ENCODE peak calls at places on chromosome 15, in eight cellular contexts. C is HepG2, U is Panc1, Z is HCT116, V is K562, S is GM23338, P is upper lobe of left lung, Y is GM12878. T is an unnamed sample.

GRCh38 chr15:50145451-50145872 is 26.4 kb upstream of the ATP8B4 start:
- ATAC-seq in V (peak; percentile 87), C (peak; percentile 89), Y (peak; percentile 75), U (peak; percentile 89), P (peak; percentile 66), S (peak; percentile 90), Z (peak; percentile 81), T (peak; percentile 83)

GRCh38 chr15:63805993-63806980 is 27.5 kb downstream of the HERC1 start:
- ATAC-seq in U (no peak), Z (no peak), P (no peak), Y (peak; percentile 14), V (peak; percentile 95), C (no peak), S (no peak), T (no peak)

GRCh38 chr15:90762109-90762508 is 45.0 kb downstream of the BLM start:
- ATAC-seq in Y (no peak), V (no peak), U (no peak), S (peak; percentile 67), P (peak; percentile 94), C (no peak), Z (no peak), T (peak; percentile 77)

GRCh38 chr15:101542306-101543025 is 53.0 kb upstream of the PCSK6 start:
- ATAC-seq in U (peak; percentile 19), Y (no peak), S (no peak), Z (no peak), V (peak; percentile 24), P (peak; percentile 74), C (peak; percentile 4), T (no peak)

GRCh38 chr15:69562564-69562963 is 109.9 kb downstream of the RPLP1 start:
- ATAC-seq in U (no peak), S (no peak), C (peak; percentile 78), Z (no peak), V (peak; percentile 45), Y (no peak), P (no peak), T (no peak)

GRCh38 chr15:60788514-60789091 is 309.7 kb upstream of the ICE2 start:
- ATAC-seq in S (peak; percentile 23), U (no peak), Y (no peak), P (no peak), C (no peak), Z (no peak), V (no peak), T (no peak)

GRCh38 chr15:60110909-60111308 is 106.8 kb downstream of the FOXB1 start:
- ATAC-seq in S (no peak), V (no peak), P (no peak), Z (no peak), U (no peak), Y (peak; percentile 41), C (no peak), T (no peak)

GRCh38 chr15:30992465-30992864 is 1.0 kb upstream of the MTMR10 start:
- ATAC-seq in Z (peak; percentile 26), V (no peak), Y (no peak), S (peak; percentile 16), C (peak; percentile 9), P (no peak), U (no peak), T (no peak)

GRCh38 chr15:28989896-28990295 is 104.1 kb downstream of the APBA2 start:
- ATAC-seq in U (no peak), C (no peak), Y (no peak), Z (no peak), V (no peak), P (no peak), S (no peak), T (no peak)

GRCh38 chr15:76196286-76196948 is 114.9 kb downstream of the ETFA start:
- ATAC-seq in P (no peak), S (peak; percentile 16), C (peak; percentile 78), Z (peak; percentile 71), Y (peak; percentile 21), V (peak; percentile 74), U (no peak), T (peak; percentile 83)

GRCh38 chr15:49832421-49832980 is 211.7 kb downstream of the DTWD1 start:
- ATAC-seq in P (no peak), C (peak; percentile 100), U (peak; percentile 69), S (peak; percentile 100), V (peak; percentile 89), Z (peak; percentile 94), Y (peak; percentile 55), T (no peak)

GRCh38 chr15:39053480-39053879 is 488.9 kb upstream of the RASGRP1 start:
- ATAC-seq in Y (no peak), U (no peak), C (no peak), V (no peak), P (no peak), Z (no peak), S (no peak), T (no peak)

GRCh38 chr15:88658972-88659931 is 20.4 kb downstream of the ISG20 start:
- ATAC-seq in P (no peak), U (no peak), V (no peak), C (no peak), S (no peak), Z (peak; percentile 71), Y (no peak), T (peak; percentile 20)

GRCh38 chr15:70146771-70147170 is 49.1 kb upstream of the TLE3 start:
- ATAC-seq in S (no peak), C (no peak), U (no peak), P (no peak), Z (no peak), Y (no peak), V (no peak), T (no peak)

GRCh38 chr15:43253431-43254403 is 13.0 kb downstream of the TGM5 start:
- ATAC-seq in V (no peak), S (no peak), U (no peak), C (peak; percentile 44), P (no peak), Y (peak; percentile 72), Z (no peak), T (no peak)

GRCh38 chr15:39466428-39466827 is 114.5 kb upstream of the THBS1 start:
- ATAC-seq in S (peak; percentile 66), U (no peak), Y (no peak), V (peak; percentile 53), C (no peak), Z (no peak), P (peak; percentile 85), T (peak; percentile 81)

GRCh38 chr15:77798151-77798550 is 165.4 kb upstream of the LINGO1 start:
- ATAC-seq in S (no peak), Z (no peak), Y (no peak), V (no peak), U (no peak), C (no peak), P (no peak), T (no peak)

GRCh38 chr15:31869640-31870335 is 160.5 kb upstream of the CHRNA7 start:
- ATAC-seq in Z (no peak), U (peak; percentile 13), P (no peak), Y (no peak), S (peak; percentile 7), C (peak; percentile 11), V (no peak), T (peak; percentile 28)

GRCh38 chr15:71224024-71224423 is 108.8 kb downstream of the THSD4 start:
- ATAC-seq in S (no peak), Z (no peak), P (no peak), V (no peak), U (no peak), Y (no peak), C (no peak), T (no peak)

GRCh38 chr15:98854496-98854895 is 153.1 kb downstream of the PGPEP1L start:
- ATAC-seq in Y (no peak), P (no peak), C (no peak), S (no peak), Z (no peak), U (no peak), V (no peak), T (no peak)

GRCh38 chr15:98853593-98854420 is 153.8 kb downstream of the PGPEP1L start:
- ATAC-seq in U (peak; percentile 33), C (no peak), Y (no peak), Z (no peak), P (no peak), V (no peak), S (peak; percentile 12), T (no peak)

GRCh38 chr15:98853161-98853560 is 154.4 kb downstream of the PGPEP1L start:
- ATAC-seq in Y (peak; percentile 75), C (peak; percentile 6), P (peak; percentile 94), V (peak; percentile 91), S (peak; percentile 34), Z (peak; percentile 73), U (peak; percentile 57), T (peak; percentile 81)

GRCh38 chr15:98855067-98855814 is 152.4 kb downstream of the PGPEP1L start:
- ATAC-seq in C (no peak), Y (no peak), Z (no peak), P (no peak), U (no peak), S (no peak), V (no peak), T (no peak)

DNA sequence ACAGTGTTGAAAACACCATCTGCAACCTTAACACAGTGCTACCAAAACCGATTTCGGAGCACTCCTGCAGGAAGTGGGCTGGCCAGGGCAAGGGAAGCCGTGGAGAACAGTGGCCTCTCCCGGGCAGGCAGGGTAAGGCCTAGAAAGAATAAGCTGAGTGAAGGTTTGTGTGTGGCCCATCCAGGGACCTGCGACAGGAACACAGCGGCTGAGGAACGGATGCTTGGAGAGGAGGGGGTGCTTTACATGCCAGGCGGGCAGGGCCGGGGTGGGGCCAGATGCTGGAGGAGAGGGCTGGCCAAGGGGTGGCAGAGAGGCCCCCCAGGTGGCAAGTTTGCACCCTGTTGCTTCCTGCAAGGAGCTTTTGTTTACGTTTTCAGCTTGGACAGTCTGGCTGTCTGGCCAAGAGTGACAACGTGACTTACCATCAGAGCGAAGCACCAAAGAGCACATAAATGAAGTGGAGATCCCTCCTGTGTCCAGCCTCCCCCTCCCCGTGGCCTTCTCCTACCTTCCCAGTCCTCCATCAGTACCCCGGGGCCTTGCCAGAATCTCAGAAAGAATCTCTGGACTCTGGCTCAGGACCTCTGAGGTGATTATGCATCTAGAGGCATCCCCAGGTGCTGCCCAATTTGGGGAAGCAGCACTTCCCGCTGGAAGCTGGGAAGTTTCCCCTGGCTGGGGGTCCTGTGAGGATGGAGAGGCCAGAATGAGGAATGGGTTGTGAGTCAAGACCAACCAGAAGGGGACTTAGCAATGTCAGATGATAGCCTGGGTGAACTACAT is 156.4 kb downstream of the PGPEP1L start:
- ATAC-seq in V (peak; percentile 92), Z (peak; percentile 72), U (peak; percentile 82), S (peak; percentile 69), Y (peak; percentile 73), C (peak; percentile 92), P (peak; percentile 86), T (peak; percentile 60)
- TF ChIP-seq POLR2AphosphoS5 in V (no peak), Z (no peak), U (peak; percentile 33), S (no peak), Y (no peak), C (no peak), P (no peak), T (peak; percentile 9)

GRCh38 chr15:96123630-96124187 is 206.8 kb upstream of the NR2F2 start:
- ATAC-seq in U (no peak), S (no peak), V (no peak), Z (no peak), C (peak; percentile 18), Y (peak; percentile 82), P (no peak), T (no peak)
- TF ChIP-seq POLR2AphosphoS5 in U (no peak), S (no peak), V (no peak), Z (no peak), C (no peak), Y (no peak), P (no peak), T (no peak)

GRCh38 chr15:92666780-92667179 is 11.2 kb upstream of the FAM174B start:
- ATAC-seq in V (no peak), Y (no peak), C (peak; percentile 41), U (peak; percentile 41), Z (no peak), S (no peak), P (peak; percentile 89), T (peak; percentile 86)
- TF ChIP-seq POLR2AphosphoS5 in V (no peak), Y (no peak), C (no peak), U (no peak), Z (no peak), S (no peak), P (no peak), T (peak; percentile 42)

GRCh38 chr15:73464602-73465001 is 21.6 kb downstream of the REC114 start:
- ATAC-seq in Z (peak; percentile 86), Y (peak; percentile 57), C (peak; percentile 42), V (peak; percentile 79), U (no peak), S (peak; percentile 87), P (no peak), T (no peak)
- TF ChIP-seq POLR2AphosphoS5 in Z (no peak), Y (no peak), C (no peak), V (no peak), U (no peak), S (no peak), P (no peak), T (no peak)

T was measured in gastroesophageal sphincter.